ENCODE peak calls at places on chromosomes 13 and 19, in nine cellular contexts. L is stromal cell of bone marrow; X is stomach; K is WTC11; V is stimulated activated CD4-positive, alpha-beta T cell treated with anti-CD3 and anti-CD28 coated beads, TNF-alpha, amount 100 ng/mL, for 24 hours; H is RKO; S is stimulated activated CD8-positive, alpha-beta memory T cell treated with anti-CD3 and anti-CD28 coated beads, Interleukin-15, amount 100 ng/mL, for 4 hours; Z is AG10803; O is thoracic aorta. R is an unnamed sample.
A peak's percentile ranks its signal among the peaks of the same experiment; 100 is the strongest.

GRCh38 chr19:53875602-53876340 is 6.2 kb upstream of the PRKCG start:
- DNase-seq in L (no peak), X (no peak), K (no peak), V (no peak), H (no peak), S (no peak), Z (no peak), O (no peak), R (no peak)

GRCh38 chr13:109610517-109610916 is 175.9 kb downstream of the IRS2 start:
- DNase-seq in L (no peak), X (peak; percentile 48), K (peak; percentile 56), V (peak; percentile 2), H (no peak), S (no peak), Z (no peak), O (no peak), R (peak; percentile 5)

GRCh38 chr19:29480507-29480906 is 45.3 kb upstream of the VSTM2B start:
- DNase-seq in L (no peak), X (no peak), K (no peak), V (no peak), H (no peak), S (no peak), Z (no peak), O (no peak), R (no peak)

GRCh38 chr13:102587916-102588315 is 8.9 kb upstream of the TPP2 start:
- DNase-seq in L (no peak), X (no peak), K (no peak), V (no peak), H (no peak), S (no peak), Z (no peak), O (no peak), R (no peak)

GRCh38 chr19:2084993-2085720 is 11.0 kb downstream of the MOB3A start:
- DNase-seq in L (no peak), X (peak; percentile 76), K (no peak), V (peak; percentile 83), H (no peak), S (peak; percentile 93), Z (peak; percentile 65), O (no peak), R (no peak)

GRCh38 chr13:113533441-113533840 is 42.9 kb upstream of the DCUN1D2 start:
- DNase-seq in L (no peak), X (no peak), K (peak; percentile 15), V (no peak), H (no peak), S (no peak), Z (peak; percentile 25), O (no peak), R (no peak)

GRCh38 chr19:41871573-41872383 is 5.3 kb upstream of the CD79A start:
- DNase-seq in L (no peak), X (no peak), K (no peak), V (peak; percentile 40), H (no peak), S (no peak), Z (no peak), O (no peak), R (peak; percentile 63)

GRCh38 chr13:91154954-91155353 is 192.5 kb upstream of the MIR17HG start:
- DNase-seq in L (no peak), X (no peak), K (no peak), V (no peak), H (no peak), S (no peak), Z (no peak), O (no peak), R (no peak)

GRCh38 chr13:102854675-102855074 is 8.8 kb downstream of the ERCC5 start:
- DNase-seq in L (no peak), X (no peak), K (no peak), V (no peak), H (no peak), S (no peak), Z (no peak), O (no peak), R (no peak)

GRCh38 chr13:76790519-76791289 is 95.5 kb downstream of the KCTD12 start:
- DNase-seq in L (no peak), X (no peak), K (no peak), V (no peak), H (no peak), S (no peak), Z (peak; percentile 47), O (no peak), R (peak; percentile 47)

GRCh38 chr19:54451331-54451871 is 2.4 kb downstream of the LENG8 start:
- DNase-seq in L (no peak), X (no peak), K (no peak), V (no peak), H (peak; percentile 80), S (no peak), Z (no peak), O (no peak), R (peak; percentile 59)

GRCh38 chr13:21237081-21237480 is 60.6 kb downstream of the MRPL57 start:
- DNase-seq in L (no peak), X (no peak), K (no peak), V (no peak), H (no peak), S (no peak), Z (no peak), O (no peak), R (no peak)

GRCh38 chr19:16573925-16574324 is 1.7 kb upstream of the SLC35E1 start:
- DNase-seq in L (no peak), X (no peak), K (no peak), V (no peak), H (no peak), S (no peak), Z (no peak), O (no peak), R (no peak)

GRCh38 chr13:62185631-62186256 is 770.1 kb upstream of the PCDH20 start:
- DNase-seq in L (no peak), X (no peak), K (no peak), V (no peak), H (no peak), S (no peak), Z (no peak), O (no peak), R (peak; percentile 5)

GRCh38 chr19:39223703-39224279 is 19.7 kb upstream of the SYCN start:
- DNase-seq in L (no peak), X (no peak), K (peak; percentile 67), V (no peak), H (peak; percentile 38), S (no peak), Z (peak; percentile 5), O (no peak), R (no peak)

GRCh38 chr19:1598777-1599459 is 6.3 kb upstream of the MBD3 start:
- DNase-seq in L (no peak), X (no peak), K (no peak), V (no peak), H (no peak), S (no peak), Z (no peak), O (no peak), R (no peak)

GRCh38 chr19:47093254-47093653 is 20.3 kb downstream of the ZC3H4 start:
- DNase-seq in L (no peak), X (no peak), K (no peak), V (no peak), H (no peak), S (no peak), Z (no peak), O (no peak), R (no peak)

GRCh38 chr19:46678110-46678732 is 17.2 kb upstream of the DACT3 start:
- DNase-seq in L (no peak), X (peak; percentile 31), K (peak; percentile 90), V (peak; percentile 38), H (no peak), S (no peak), Z (no peak), O (no peak), R (peak; percentile 49)

GRCh38 chr13:109779876-109780516 is 6.4 kb downstream of the IRS2 start:
- DNase-seq in L (no peak), X (no peak), K (no peak), V (no peak), H (no peak), S (no peak), Z (no peak), O (no peak), R (peak; percentile 15)

GRCh38 chr13:94481966-94482365 is 2.5 kb upstream of the DCT start:
- DNase-seq in L (peak; percentile 47), X (no peak), K (no peak), V (no peak), H (peak; percentile 35), S (no peak), Z (peak; percentile 66), O (no peak), R (peak; percentile 15)

GRCh38 chr19:1001538-1002166 is 1.4 kb downstream of the GRIN3B start:
- DNase-seq in L (no peak), X (peak; percentile 68), K (peak; percentile 89), V (peak; percentile 47), H (peak; percentile 37), S (peak; percentile 34), Z (no peak), O (no peak), R (peak; percentile 50)

GRCh38 chr19:44848805-44849457 is 2.8 kb downstream of the NECTIN2 start:
- DNase-seq in L (no peak), X (no peak), K (peak; percentile 56), V (no peak), H (no peak), S (no peak), Z (no peak), O (no peak), R (no peak)

GRCh38 chr13:77390391-77390790 is 63.5 kb upstream of the MYCBP2 start:
- DNase-seq in L (no peak), X (no peak), K (no peak), V (no peak), H (no peak), S (no peak), Z (peak; percentile 80), O (no peak), R (no peak)

GRCh38 chr19:20078696-20079095 is 896 bp downstream of the ZNF90 start:
- DNase-seq in L (peak; percentile 20), X (no peak), K (peak; percentile 42), V (no peak), H (no peak), S (no peak), Z (peak; percentile 16), O (no peak), R (peak; percentile 37)

GRCh38 chr13:110557082-110557481 is 4.4 kb downstream of the RAB20 start:
- DNase-seq in L (no peak), X (no peak), K (no peak), V (no peak), H (no peak), S (no peak), Z (no peak), O (no peak), R (peak; percentile 24)

GRCh38 chr13:53068841-53069520 is 40.4 kb downstream of the OLFM4 start:
- DNase-seq in L (no peak), X (no peak), K (no peak), V (no peak), H (no peak), S (no peak), Z (no peak), O (no peak), R (no peak)

GRCh38 chr13:100828226-100828625 is 153.6 kb upstream of the TMTC4 start:
- DNase-seq in L (no peak), X (no peak), K (no peak), V (no peak), H (no peak), S (no peak), Z (no peak), O (no peak), R (no peak)

GRCh38 chr13:100611678-100612492 is 23.3 kb upstream of the GGACT start:
- DNase-seq in L (no peak), X (no peak), K (no peak), V (no peak), H (no peak), S (no peak), Z (peak; percentile 8), O (no peak), R (no peak)

GRCh38 chr19:1847684-1848398 is 442 bp downstream of the REXO1 start:
- DNase-seq in L (no peak), X (no peak), K (no peak), V (no peak), H (peak; percentile 74), S (no peak), Z (peak; percentile 32), O (no peak), R (peak; percentile 51)

GRCh38 chr19:2034729-2035589 is 16.1 kb downstream of the MKNK2 start:
- DNase-seq in L (no peak), X (peak; percentile 89), K (peak; percentile 99), V (peak; percentile 44), H (no peak), S (no peak), Z (no peak), O (no peak), R (peak; percentile 58)